ENCODE peak calls at places on chromosomes 12 and 14, in four cellular contexts. C, R, Z and P are unnamed samples.

GRCh38 chr14:35821546-35822411 is 4.4 kb upstream of the BRMS1L start:
- DNase-seq in C (no peak), R (peak), Z (no peak), P (peak)

GRCh38 chr14:22276913-22277816 is 311.9 kb downstream of the DAD1 start:
- DNase-seq in C (no peak), R (peak), Z (no peak), P (peak)

GRCh38 chr14:81137316-81137715 is 83.4 kb downstream of the GTF2A1 start:
- DNase-seq in C (no peak), R (peak), Z (no peak), P (peak)

GRCh38 chr14:37594916-37595808 is at the start of the genes FOXA1 and TTC6:
- DNase-seq in C (no peak), R (peak), Z (peak), P (peak)

GRCh38 chr14:103679351-103679750 is 35.9 kb downstream of the XRCC3 start:
- DNase-seq in C (no peak), R (no peak), Z (peak), P (peak)

GRCh38 chr12:131007031-131007793 is 53.5 kb downstream of the ADGRD1 start:
- DNase-seq in C (no peak), R (no peak), Z (no peak), P (no peak)

GRCh38 chr14:59358105-59358504 is 107.1 kb downstream of the GPR135 start:
- DNase-seq in C (peak), R (peak), Z (peak), P (peak)

GRCh38 chr12:105968025-105968424 is 170.7 kb downstream of the NUAK1 start:
- DNase-seq in C (no peak), R (no peak), Z (no peak), P (no peak)

GRCh38 chr14:74635831-74636230 is 23.8 kb upstream of the LTBP2 start:
- DNase-seq in C (no peak), R (no peak), Z (no peak), P (no peak)

GRCh38 chr14:58731465-58732330 is 93.9 kb downstream of the DACT1 start:
- DNase-seq in C (no peak), R (peak), Z (no peak), P (no peak)

GRCh38 chr12:123712780-123713319 is 697 bp downstream of the ATP6V0A2 start:
- DNase-seq in C (no peak), R (no peak), Z (no peak), P (peak)

GRCh38 chr12:104756901-104757300 is 201.2 kb downstream of the SLC41A2 start:
- DNase-seq in C (no peak), R (no peak), Z (peak), P (no peak)
- H4K5ac ChIP-seq in C (no peak), R (no peak), Z (no peak), P (no peak)

GRCh38 chr12:119686355-119686754 is 18.4 kb downstream of the PRKAB1 start:
- DNase-seq in C (no peak), R (no peak), Z (no peak), P (no peak)
- H4K5ac ChIP-seq in C (no peak), R (no peak), Z (no peak), P (no peak)

DNA sequence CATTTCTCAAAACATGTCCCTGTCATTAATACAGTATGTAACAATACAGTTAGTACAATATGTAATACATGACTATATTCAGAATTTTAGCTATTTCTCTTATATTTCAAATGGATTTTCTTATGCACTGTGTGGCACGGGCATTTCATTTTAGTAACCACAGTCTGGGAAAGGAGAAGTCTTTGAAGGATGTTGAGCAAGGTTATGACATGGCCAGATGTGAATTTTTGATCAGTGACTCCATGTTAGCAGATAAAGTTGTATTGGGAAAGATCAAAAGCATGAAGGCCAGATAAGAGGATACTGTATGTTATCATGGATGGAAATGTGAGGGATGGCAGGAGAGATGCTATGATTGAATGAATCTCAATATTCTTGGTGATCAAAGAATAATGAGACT is 285.2 kb downstream of the NAV3 start:
- DNase-seq in C (no peak), R (peak), Z (no peak), P (no peak)
- H4K5ac ChIP-seq in C (no peak), R (no peak), Z (no peak), P (no peak)

GRCh38 chr12:103673487-103673886 is 86.4 kb downstream of the STAB2 start:
- DNase-seq in C (no peak), R (no peak), Z (no peak), P (no peak)

GRCh38 chr12:103673891-103674375 is 86.9 kb downstream of the STAB2 start:
- DNase-seq in C (no peak), R (no peak), Z (no peak), P (no peak)

GRCh38 chr12:103668520-103668919 is 81.4 kb downstream of the STAB2 start:
- DNase-seq in C (no peak), R (no peak), Z (no peak), P (no peak)

GRCh38 chr12:103671367-103671766 is 84.3 kb downstream of the STAB2 start:
- DNase-seq in C (no peak), R (no peak), Z (no peak), P (no peak)

GRCh38 chr12:103672401-103673119 is 85.5 kb downstream of the STAB2 start:
- DNase-seq in C (no peak), R (peak), Z (no peak), P (no peak)
- H4K5ac ChIP-seq in C (no peak), R (no peak), Z (no peak), P (no peak)